ENCODE peak calls at places on chromosomes 16 and 17, in four cellular contexts. X, T, L and Y are unnamed samples. For H3K27me3, the result is how much of the 10 kb centered on the place peaks cover.

GRCh38 chr17:76562734-76563148 is 22.9 kb downstream of the PRCD start:
- DNase-seq in X (peak), T (no peak), L (no peak), Y (peak)

GRCh38 chr17:74442670-74443515 is 11.0 kb downstream of the GPRC5C start:
- DNase-seq in X (peak), T (peak), L (no peak), Y (no peak)

GRCh38 chr17:73214008-73214407 is 21.2 kb downstream of the COG1 start:
- DNase-seq in X (no peak), T (no peak), L (no peak), Y (no peak)

GRCh38 chr17:2083613-2084128 is 28.8 kb downstream of the HIC1 start:
- DNase-seq in X (no peak), T (no peak), L (no peak), Y (no peak)

GRCh38 chr16:20675488-20676267 is 21.8 kb downstream of the ACSM1 start:
- DNase-seq in X (no peak), T (no peak), L (peak), Y (no peak)

GRCh38 chr17:17502741-17503565 is 6.8 kb upstream of the RASD1 start:
- DNase-seq in X (no peak), T (no peak), L (no peak), Y (no peak)

GRCh38 chr17:10349403-10349802 is 23.4 kb downstream of the MYH13 start:
- DNase-seq in X (no peak), T (no peak), L (peak), Y (no peak)

GRCh38 chr17:1686086-1686485 is 1.4 kb upstream of the PRPF8 start:
- DNase-seq in X (no peak), T (no peak), L (no peak), Y (no peak)

GRCh38 chr16:47886631-47887415 is 269.0 kb downstream of the ABCC12 start:
- DNase-seq in X (peak), T (no peak), L (no peak), Y (no peak)

GRCh38 chr17:73972056-73972455 is 231.4 kb upstream of the RPL38 start:
- DNase-seq in X (no peak), T (no peak), L (no peak), Y (no peak)

GRCh38 chr17:48545022-48545376 is at the start of gene HOXB2:
- DNase-seq in X (peak), T (no peak), L (no peak), Y (no peak)

GRCh38 chr17:27633312-27634025 is 2.5 kb downstream of the LGALS9 start:
- DNase-seq in X (peak), T (no peak), L (no peak), Y (no peak)

GRCh38 chr17:76076765-76077581 is 2.0 kb upstream of the ZACN start:
- DNase-seq in X (no peak), T (no peak), L (no peak), Y (no peak)

GRCh38 chr16:3171855-3172593 is 16.0 kb upstream of the OR1F1 start:
- DNase-seq in X (no peak), T (no peak), L (peak), Y (no peak)
- H3K4me3 ChIP-seq in X (no peak), T (no peak), L (peak), Y (no peak)

DNA sequence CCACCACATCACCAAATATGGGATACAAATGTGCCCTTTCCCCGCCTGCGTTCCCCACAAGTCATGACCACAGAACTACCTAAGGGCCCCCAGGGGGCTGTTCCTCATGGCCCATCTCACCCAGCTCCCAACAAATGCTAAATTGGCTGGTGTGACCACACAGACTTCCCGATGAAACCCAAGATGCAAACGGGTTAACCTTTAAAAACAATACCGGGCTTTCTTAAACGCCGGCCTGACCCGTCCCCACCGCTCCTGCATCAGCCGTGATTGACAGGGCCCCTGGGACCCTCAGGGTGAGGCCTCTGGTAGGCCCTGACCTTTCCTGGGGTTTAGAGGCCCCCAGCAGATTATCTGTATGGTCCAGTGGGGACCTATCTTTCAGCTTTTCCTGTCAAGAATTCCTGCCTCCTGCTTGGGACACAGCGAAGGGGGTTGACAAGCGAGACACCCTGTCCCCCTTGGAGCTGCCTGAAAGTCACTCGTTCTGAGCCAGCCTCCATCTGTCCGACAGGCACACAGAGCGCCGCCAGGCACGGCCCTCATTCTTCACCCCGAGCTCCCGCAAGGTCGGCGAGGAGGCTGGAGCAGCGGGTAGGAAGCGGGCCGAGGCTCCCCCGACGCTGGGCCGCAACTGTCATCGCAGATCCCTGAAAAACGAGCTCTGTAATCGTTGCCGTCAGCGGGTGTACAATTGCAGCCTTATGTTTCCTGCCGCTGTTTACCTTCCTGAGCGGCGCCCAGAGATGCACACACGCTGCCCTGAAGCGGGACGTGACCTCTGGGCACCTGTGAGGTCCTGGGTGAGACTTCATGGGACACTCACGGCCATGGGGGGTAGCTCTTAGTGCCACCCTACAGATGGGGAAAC is 300.2 kb downstream of the FOXL1 start:
- DNase-seq in X (no peak), T (no peak), L (no peak), Y (no peak)
- H3K27me3 ChIP-seq in X (under half), T (under half), L (under half), Y (under half)

GRCh38 chr16:66662445-66663194 is 33.9 kb downstream of the CMTM4 start:
- DNase-seq in X (peak), T (no peak), L (peak), Y (no peak)
- H3K27ac ChIP-seq in X (no peak), T (peak), L (no peak), Y (no peak)

GRCh38 chr16:85137323-85138072 is 25.2 kb upstream of the CIBAR2 start:
- DNase-seq in X (peak), T (peak), L (peak), Y (peak)
- H3K4me3 ChIP-seq in X (no peak), T (peak), L (no peak), Y (peak)

DNA sequence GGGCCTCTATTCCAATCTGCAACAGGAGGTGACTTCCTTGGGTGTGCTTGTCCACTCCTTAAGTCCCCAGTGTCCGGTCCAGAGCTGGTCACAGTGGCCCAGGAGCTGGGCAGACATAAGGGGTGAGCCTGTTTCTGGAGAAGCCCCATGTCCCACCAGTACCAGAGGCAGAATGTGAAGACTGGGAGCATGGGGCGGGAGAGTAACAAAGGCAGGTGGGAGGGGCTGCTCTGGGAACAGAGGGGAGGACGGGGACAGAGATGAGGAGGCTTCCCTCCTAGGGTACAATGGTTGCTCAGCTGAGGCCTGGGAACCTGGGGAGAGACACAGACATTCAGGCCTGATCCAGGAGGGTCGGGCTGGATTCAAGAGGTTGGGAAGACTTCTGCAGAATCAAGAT is 323.3 kb upstream of the TNRC6C start:
- DNase-seq in X (no peak), T (no peak), L (no peak), Y (no peak)
- H3K27me3 ChIP-seq in X (under half), T (under half), L (under half), Y (under half)